ENCODE peak calls at places on chromosomes 7 and 10, in seven cellular contexts. One of them, this sample, is unnamed.

GRCh38 chr7:155333346-155334234 is 35.9 kb downstream of the INSIG1 start:
- DNase-seq in AG10803: no peak
- DNase-seq in Panc1: no peak
- DNase-seq in osteoblast: peak
- DNase-seq in tibial artery: no peak
- DNase-seq in AG09309: no peak
- DNase-seq in heart right ventricle: no peak
- DNase-seq in this sample: no peak

GRCh38 chr7:145643981-145644380 is 472.6 kb upstream of the CNTNAP2 start:
- DNase-seq in osteoblast: peak
- DNase-seq in tibial artery: no peak
- DNase-seq in Panc1: no peak
- DNase-seq in AG10803: no peak
- DNase-seq in AG09309: no peak
- DNase-seq in heart right ventricle: no peak
- DNase-seq in this sample: no peak

GRCh38 chr7:148664319-148664718 is 34.4 kb upstream of the CUL1 start:
- DNase-seq in tibial artery: peak
- DNase-seq in osteoblast: peak
- DNase-seq in heart right ventricle: peak
- DNase-seq in AG10803: peak
- DNase-seq in Panc1: no peak
- DNase-seq in AG09309: no peak
- DNase-seq in this sample: peak

GRCh38 chr7:31373337-31374289 is 33.1 kb upstream of the NEUROD6 start:
- DNase-seq in AG10803: peak
- DNase-seq in Panc1: peak
- DNase-seq in tibial artery: no peak
- DNase-seq in osteoblast: peak
- DNase-seq in heart right ventricle: peak
- DNase-seq in AG09309: no peak
- DNase-seq in this sample: peak

GRCh38 chr10:12656518-12657142 is 307.3 kb downstream of the CAMK1D start:
- DNase-seq in Panc1: peak
- DNase-seq in tibial artery: no peak
- DNase-seq in heart right ventricle: no peak
- DNase-seq in AG10803: peak
- DNase-seq in osteoblast: peak
- DNase-seq in AG09309: peak
- DNase-seq in this sample: peak

GRCh38 chr7:120725376-120726039 is 132.4 kb downstream of the TSPAN12 start:
- DNase-seq in Panc1: no peak
- DNase-seq in osteoblast: peak
- DNase-seq in tibial artery: no peak
- DNase-seq in heart right ventricle: no peak
- DNase-seq in AG10803: peak
- DNase-seq in AG09309: peak
- DNase-seq in this sample: peak

GRCh38 chr10:43479275-43479674 is 42.4 kb downstream of the ZNF487 start:
- DNase-seq in osteoblast: peak
- DNase-seq in Panc1: no peak
- DNase-seq in AG09309: peak
- DNase-seq in AG10803: peak
- DNase-seq in tibial artery: no peak
- DNase-seq in heart right ventricle: no peak
- DNase-seq in this sample: peak

GRCh38 chr7:63900394-63901203 is 98.0 kb upstream of the ZNF722 start:
- DNase-seq in osteoblast: peak
- DNase-seq in AG09309: peak
- DNase-seq in Panc1: peak
- DNase-seq in heart right ventricle: peak
- DNase-seq in AG10803: peak
- DNase-seq in tibial artery: peak
- DNase-seq in this sample: no peak

GRCh38 chr10:113958631-113959382 is 84.9 kb upstream of the ADRB1 start:
- DNase-seq in AG09309: peak
- DNase-seq in tibial artery: peak
- DNase-seq in osteoblast: peak
- DNase-seq in Panc1: no peak
- DNase-seq in AG10803: peak
- DNase-seq in heart right ventricle: peak
- DNase-seq in this sample: peak

GRCh38 chr10:66187096-66187733 is 738.6 kb upstream of the LRRTM3 start:
- DNase-seq in AG09309: no peak
- DNase-seq in tibial artery: no peak
- DNase-seq in AG10803: no peak
- DNase-seq in heart right ventricle: no peak
- DNase-seq in Panc1: no peak
- DNase-seq in osteoblast: no peak
- DNase-seq in this sample: no peak

GRCh38 chr7:21746949-21747348 is 198.8 kb downstream of the CDCA7L start:
- DNase-seq in AG09309: no peak
- DNase-seq in AG10803: no peak
- DNase-seq in osteoblast: no peak
- DNase-seq in Panc1: no peak
- DNase-seq in tibial artery: no peak
- DNase-seq in heart right ventricle: no peak
- DNase-seq in this sample: no peak

GRCh38 chr10:125370578-125370977 is 210.2 kb upstream of the CTBP2 start:
- DNase-seq in AG09309: no peak
- DNase-seq in Panc1: no peak
- DNase-seq in AG10803: no peak
- DNase-seq in osteoblast: no peak
- DNase-seq in heart right ventricle: no peak
- DNase-seq in tibial artery: no peak
- DNase-seq in this sample: no peak
- TF ChIP-seq CTCF in AG09309: peak
- TF ChIP-seq CTCF in Panc1: peak
- TF ChIP-seq CTCF in AG10803: no peak
- TF ChIP-seq CTCF in osteoblast: no peak
- TF ChIP-seq CTCF in heart right ventricle: no peak
- TF ChIP-seq CTCF in tibial artery: no peak
- TF ChIP-seq CTCF in this sample: peak

DNA sequence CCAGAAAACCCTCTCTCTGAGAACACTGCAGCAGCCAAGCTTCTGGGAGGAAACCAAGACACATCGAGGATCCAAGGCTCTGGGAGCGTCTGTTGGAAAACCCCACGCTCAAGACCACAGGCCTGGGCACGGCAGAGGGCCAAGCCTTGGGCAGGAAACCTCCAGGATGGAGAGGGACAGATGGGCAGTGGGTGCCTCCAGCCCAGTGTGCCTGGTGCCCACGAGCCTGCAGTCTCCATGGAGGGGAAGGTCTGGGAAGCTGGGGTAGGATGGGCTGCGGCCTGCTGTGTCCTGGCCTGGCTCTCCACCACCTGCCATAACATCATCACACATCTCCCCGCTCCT is 96.1 kb downstream of the FAM53B start:
- DNase-seq in heart right ventricle: no peak
- DNase-seq in tibial artery: no peak
- DNase-seq in AG10803: no peak
- DNase-seq in osteoblast: no peak
- DNase-seq in AG09309: no peak
- DNase-seq in Panc1: no peak
- DNase-seq in this sample: no peak
- H3K4me3 ChIP-seq in heart right ventricle: no peak
- H3K4me3 ChIP-seq in tibial artery: no peak
- H3K4me3 ChIP-seq in AG10803: no peak
- H3K4me3 ChIP-seq in osteoblast: no peak
- H3K4me3 ChIP-seq in AG09309: no peak
- H3K4me3 ChIP-seq in Panc1: no peak
- H3K4me3 ChIP-seq in this sample: no peak

DNA sequence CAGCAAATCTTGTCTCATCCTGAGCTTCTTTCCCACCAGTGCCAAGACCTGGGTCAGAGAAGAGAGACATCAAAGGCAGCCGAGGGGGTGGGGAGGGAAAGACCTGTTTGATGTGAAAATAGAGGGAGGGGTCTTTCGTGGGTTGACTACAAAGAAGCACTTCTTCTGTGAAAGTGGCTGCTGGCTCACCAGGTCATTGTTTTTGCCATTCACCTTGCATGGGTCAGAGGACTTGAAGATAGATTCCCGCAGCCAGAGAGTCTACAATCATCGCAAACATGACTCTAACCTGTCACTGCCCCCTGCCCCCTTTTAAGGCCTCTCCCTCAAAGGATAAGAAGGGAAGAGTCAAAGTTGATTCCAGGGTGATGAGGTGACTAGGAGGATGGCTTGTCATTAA is 166.1 kb upstream of the BMPER start:
- DNase-seq in tibial artery: no peak
- DNase-seq in heart right ventricle: no peak
- DNase-seq in AG10803: no peak
- DNase-seq in Panc1: no peak
- DNase-seq in osteoblast: no peak
- DNase-seq in AG09309: no peak
- DNase-seq in this sample: no peak
- TF ChIP-seq CTCF in tibial artery: no peak
- TF ChIP-seq CTCF in heart right ventricle: no peak
- TF ChIP-seq CTCF in AG10803: no peak
- TF ChIP-seq CTCF in Panc1: no peak
- TF ChIP-seq CTCF in osteoblast: no peak
- TF ChIP-seq CTCF in AG09309: no peak
- TF ChIP-seq CTCF in this sample: no peak

GRCh38 chr7:134988161-134988560 is 1.9 kb downstream of the AGBL3 start:
- DNase-seq in tibial artery: no peak
- DNase-seq in AG10803: no peak
- DNase-seq in heart right ventricle: no peak
- DNase-seq in Panc1: no peak
- DNase-seq in AG09309: no peak
- DNase-seq in osteoblast: no peak
- DNase-seq in this sample: no peak
- H3K4me3 ChIP-seq in tibial artery: peak
- H3K4me3 ChIP-seq in AG10803: no peak
- H3K4me3 ChIP-seq in heart right ventricle: no peak
- H3K4me3 ChIP-seq in Panc1: no peak
- H3K4me3 ChIP-seq in AG09309: no peak
- H3K4me3 ChIP-seq in osteoblast: no peak
- H3K4me3 ChIP-seq in this sample: no peak

GRCh38 chr10:61664985-61665384 is 2.3 kb downstream of the CABCOCO1 start:
- DNase-seq in AG10803: no peak
- DNase-seq in AG09309: no peak
- DNase-seq in osteoblast: peak
- DNase-seq in Panc1: no peak
- DNase-seq in heart right ventricle: no peak
- DNase-seq in tibial artery: no peak
- DNase-seq in this sample: no peak

GRCh38 chr10:61669849-61670248 is 7.1 kb downstream of the CABCOCO1 start:
- DNase-seq in Panc1: no peak
- DNase-seq in osteoblast: peak
- DNase-seq in AG10803: no peak
- DNase-seq in AG09309: no peak
- DNase-seq in heart right ventricle: no peak
- DNase-seq in tibial artery: no peak
- DNase-seq in this sample: no peak

GRCh38 chr10:61663466-61663865 is 737 bp downstream of the CABCOCO1 start:
- DNase-seq in heart right ventricle: no peak
- DNase-seq in AG09309: no peak
- DNase-seq in AG10803: no peak
- DNase-seq in osteoblast: peak
- DNase-seq in Panc1: no peak
- DNase-seq in tibial artery: no peak
- DNase-seq in this sample: no peak

GRCh38 chr10:61673360-61673759 is 10.6 kb downstream of the CABCOCO1 start:
- DNase-seq in heart right ventricle: no peak
- DNase-seq in osteoblast: no peak
- DNase-seq in AG10803: no peak
- DNase-seq in AG09309: no peak
- DNase-seq in tibial artery: no peak
- DNase-seq in Panc1: no peak
- DNase-seq in this sample: no peak

DNA sequence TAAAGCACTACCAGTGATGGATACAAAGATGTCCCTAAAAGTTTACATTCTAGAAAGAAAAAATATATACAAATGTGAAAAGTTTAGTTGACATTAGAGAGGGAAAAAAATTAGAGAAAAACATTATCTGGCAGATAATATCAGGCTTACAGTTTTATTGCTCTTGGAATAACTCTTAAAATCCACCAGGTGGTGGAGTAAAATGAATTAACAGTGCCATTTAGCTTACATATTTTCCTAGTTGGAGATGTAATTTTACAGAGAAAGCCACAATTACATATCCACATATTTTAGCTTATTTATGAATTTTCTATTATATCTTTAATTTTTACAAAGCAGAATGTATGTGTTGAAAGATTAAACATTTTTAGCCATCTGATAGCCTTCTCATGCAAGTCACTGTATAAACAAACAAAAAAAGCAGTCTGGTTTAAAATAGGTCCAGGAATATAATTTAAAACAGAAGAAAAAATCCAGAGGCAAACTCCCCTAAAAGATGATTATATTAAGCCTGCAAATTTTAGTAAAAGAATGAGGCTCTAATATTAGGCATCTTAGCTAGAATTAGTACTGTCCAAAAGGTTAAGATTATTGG is 6.5 kb downstream of the CABCOCO1 start:
- DNase-seq in Panc1: no peak
- DNase-seq in osteoblast: peak
- DNase-seq in AG09309: no peak
- DNase-seq in heart right ventricle: no peak
- DNase-seq in tibial artery: no peak
- DNase-seq in AG10803: no peak
- DNase-seq in this sample: no peak
- TF ChIP-seq CTCF in Panc1: peak
- TF ChIP-seq CTCF in osteoblast: no peak
- TF ChIP-seq CTCF in AG09309: no peak
- TF ChIP-seq CTCF in heart right ventricle: no peak
- TF ChIP-seq CTCF in tibial artery: no peak
- TF ChIP-seq CTCF in AG10803: peak
- TF ChIP-seq CTCF in this sample: no peak

DNA sequence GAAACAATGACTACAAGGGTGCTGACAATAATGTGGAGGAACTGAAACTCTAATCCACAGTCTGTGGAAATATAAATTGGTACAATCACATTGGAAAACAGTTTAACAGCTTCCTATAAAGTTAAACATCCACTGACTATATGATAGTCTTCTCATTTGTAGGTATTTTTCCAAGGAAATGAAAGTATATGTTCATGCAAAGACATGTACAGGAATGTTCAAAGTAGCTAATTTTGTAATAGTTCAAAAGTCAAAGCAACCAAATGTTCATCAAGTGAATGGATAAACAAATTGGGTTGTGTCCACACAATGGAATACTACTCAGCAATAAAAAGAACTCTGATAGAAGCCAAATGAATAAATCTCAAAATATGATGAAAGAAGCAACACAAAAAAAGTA is 626.0 kb upstream of the IGFBP3 start:
- DNase-seq in Panc1: no peak
- DNase-seq in AG10803: no peak
- DNase-seq in osteoblast: no peak
- DNase-seq in AG09309: no peak
- DNase-seq in heart right ventricle: no peak
- DNase-seq in tibial artery: no peak
- DNase-seq in this sample: no peak
- H3K4me3 ChIP-seq in Panc1: no peak
- H3K4me3 ChIP-seq in AG10803: no peak
- H3K4me3 ChIP-seq in osteoblast: no peak
- H3K4me3 ChIP-seq in AG09309: no peak
- H3K4me3 ChIP-seq in heart right ventricle: no peak
- H3K4me3 ChIP-seq in tibial artery: no peak
- H3K4me3 ChIP-seq in this sample: no peak

GRCh38 chr10:73096452-73097304 is at the start of gene P4HA1:
- DNase-seq in osteoblast: peak
- DNase-seq in Panc1: peak
- DNase-seq in AG09309: peak
- DNase-seq in AG10803: peak
- DNase-seq in heart right ventricle: peak
- DNase-seq in tibial artery: peak
- DNase-seq in this sample: peak
- TF ChIP-seq CTCF in osteoblast: peak
- TF ChIP-seq CTCF in Panc1: peak
- TF ChIP-seq CTCF in AG09309: peak
- TF ChIP-seq CTCF in AG10803: peak
- TF ChIP-seq CTCF in heart right ventricle: peak
- TF ChIP-seq CTCF in tibial artery: peak
- TF ChIP-seq CTCF in this sample: peak

This sample was measured in astrocyte of the spinal cord.